ENCODE peak calls at places on chromosomes 13 and 19, in eight cellular contexts. O, S, B, Q, Y, J, C and W are unnamed samples.

GRCh38 chr19:42176649-42176989 is 40.9 kb downstream of the DEDD2 start:
- DNase-seq in Y (no peak), S (no peak), Q (no peak), O (no peak), B (no peak), C (no peak), J (no peak), W (no peak)

GRCh38 chr19:14473915-14474578 is 1.1 kb downstream of the PTGER1 start:
- DNase-seq in O (no peak), B (no peak), S (no peak), Q (no peak), C (no peak), Y (no peak), J (no peak), W (no peak)

GRCh38 chr13:45846681-45847080 is 4.9 kb downstream of the SIAH3 start:
- DNase-seq in S (no peak), O (no peak), C (no peak), B (no peak), Q (no peak), J (no peak), Y (no peak), W (no peak)

GRCh38 chr13:32595306-32595705 is 9.1 kb downstream of the PDS5B start:
- DNase-seq in O (no peak), S (no peak), C (no peak), J (peak), B (no peak), Q (no peak), Y (no peak), W (no peak)

GRCh38 chr19:14138576-14139265 is 2.3 kb upstream of the ASF1B start:
- DNase-seq in Q (peak), C (no peak), O (no peak), B (no peak), Y (no peak), J (peak), S (no peak), W (no peak)

GRCh38 chr19:35125270-35125717 is 9.6 kb downstream of the LGI4 start:
- DNase-seq in B (no peak), Y (no peak), C (no peak), J (no peak), O (no peak), S (no peak), Q (no peak), W (no peak)

GRCh38 chr13:98998831-98999634 is 21.2 kb upstream of the DOCK9 start:
- DNase-seq in J (no peak), B (peak), Q (no peak), C (no peak), S (peak), Y (no peak), O (no peak), W (no peak)

GRCh38 chr19:4352701-4353121 is 9.3 kb downstream of the MPND start:
- DNase-seq in O (peak), J (peak), S (peak), B (peak), Q (peak), Y (peak), C (no peak), W (no peak)

GRCh38 chr13:36531746-36532486 is 99.6 kb downstream of the CCNA1 start:
- DNase-seq in B (peak), J (no peak), S (no peak), Q (peak), Y (no peak), O (no peak), C (no peak), W (no peak)

GRCh38 chr19:4878491-4878968 is 11.1 kb upstream of the PLIN3 start:
- DNase-seq in Q (no peak), O (no peak), J (no peak), S (peak), C (no peak), B (no peak), Y (peak), W (no peak)

GRCh38 chr13:36536546-36536945 is 104.3 kb downstream of the CCNA1 start:
- DNase-seq in Y (no peak), Q (no peak), C (no peak), S (no peak), J (no peak), B (no peak), O (no peak), W (no peak)

GRCh38 chr13:75685239-75685697 is 49.1 kb downstream of the LMO7 start:
- DNase-seq in Y (no peak), J (peak), S (peak), C (peak), O (no peak), Q (peak), B (peak), W (no peak)

GRCh38 chr19:4814625-4815425 is 16.7 kb downstream of the TICAM1 start:
- DNase-seq in Q (no peak), J (peak), Y (no peak), C (peak), S (no peak), O (no peak), B (peak), W (no peak)

GRCh38 chr19:6616011-6616410 is 25.1 kb upstream of the CD70 start:
- DNase-seq in S (peak), B (peak), J (no peak), Q (peak), C (no peak), Y (no peak), O (no peak), W (no peak)

GRCh38 chr13:101397742-101398141 is 18.6 kb downstream of the NALCN start:
- DNase-seq in B (peak), Y (no peak), C (peak), Q (peak), S (no peak), O (no peak), J (peak), W (no peak)

GRCh38 chr19:1411255-1412191 is 4.1 kb downstream of the DAZAP1 start:
- DNase-seq in S (peak), B (peak), J (peak), C (no peak), Q (no peak), Y (peak), O (no peak), W (peak)

GRCh38 chr13:97278395-97279078 is 56.4 kb downstream of the MBNL2 start:
- DNase-seq in S (no peak), C (no peak), J (no peak), Q (peak), B (peak), Y (no peak), O (no peak), W (no peak)

GRCh38 chr19:47511128-47511517 is 3.7 kb downstream of the NAPA start:
- DNase-seq in Y (no peak), Q (no peak), B (no peak), O (no peak), C (no peak), S (no peak), J (no peak), W (no peak)

GRCh38 chr13:51286135-51287002 is 53.1 kb upstream of the SERPINE3 start:
- DNase-seq in J (peak), B (peak), Y (peak), Q (peak), S (peak), O (peak), C (peak), W (no peak)

DNA sequence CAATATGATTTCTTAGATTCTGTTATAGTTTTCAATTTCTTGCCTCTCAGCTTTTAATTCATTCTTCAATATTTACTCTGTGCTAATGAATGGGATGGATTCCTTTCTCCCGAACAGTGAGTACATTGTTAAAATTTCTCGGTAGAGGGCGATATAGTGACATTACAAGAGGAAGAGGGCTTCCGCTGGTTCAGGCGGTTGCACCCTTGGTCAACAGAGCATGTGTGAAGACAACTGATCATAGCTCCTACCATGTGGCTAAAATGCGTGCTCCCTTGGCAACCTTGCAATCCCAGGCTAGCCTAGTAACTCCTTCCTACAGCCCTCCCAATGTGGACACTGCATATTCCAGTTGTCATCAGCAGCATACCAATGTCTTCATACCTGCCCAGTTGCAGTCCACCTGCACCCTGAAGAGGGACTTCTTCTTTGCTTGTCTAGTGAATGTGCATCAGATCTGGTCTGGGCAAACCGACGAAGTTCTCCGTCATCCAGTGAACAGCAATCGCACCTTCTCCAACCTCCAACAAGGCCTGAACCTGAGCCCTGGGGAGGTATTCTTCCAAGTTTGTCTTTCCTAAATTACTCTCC is 653.0 kb upstream of the GPC6 start:
- DNase-seq in C (no peak), Y (no peak), J (peak), B (peak), S (no peak), Q (peak), O (no peak), W (no peak)
- TF ChIP-seq CTCF in C (peak), Y (no peak), J (peak), B (no peak), S (no peak), Q (peak), O (peak), W (peak)

DNA sequence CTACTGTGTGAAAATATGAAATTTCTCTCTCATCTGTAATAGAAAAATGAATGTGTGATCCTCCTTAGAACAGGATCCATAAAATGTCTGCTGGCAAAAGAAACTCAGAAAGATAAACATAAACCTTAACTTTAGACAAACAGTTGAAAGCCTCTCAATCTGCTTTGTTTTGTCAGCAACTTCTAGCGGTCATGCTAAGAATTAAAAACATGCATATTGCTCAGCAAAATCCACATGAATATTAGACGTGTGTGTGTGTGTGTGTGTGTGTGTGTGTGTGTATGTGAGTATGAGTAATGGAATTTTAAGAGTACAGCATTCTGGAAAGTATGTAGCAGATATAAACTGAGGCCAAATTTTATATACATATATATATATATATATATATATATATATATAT is 1779.2 kb upstream of the MIR17HG start:
- DNase-seq in Y (no peak), J (no peak), O (no peak), C (no peak), S (no peak), B (no peak), Q (peak), W (no peak)
- TF ChIP-seq CTCF in Y (no peak), J (no peak), O (peak), C (no peak), S (no peak), B (no peak), Q (no peak), W (no peak)

GRCh38 chr13:38228322-38228721 is 121.3 kb upstream of the UFM1 start:
- DNase-seq in J (no peak), S (no peak), B (no peak), C (no peak), Q (no peak), O (no peak), Y (no peak), W (no peak)

GRCh38 chr13:38226496-38226895 is 123.2 kb upstream of the UFM1 start:
- DNase-seq in B (no peak), J (no peak), S (no peak), C (no peak), O (no peak), Y (no peak), Q (no peak), W (no peak)

DNA sequence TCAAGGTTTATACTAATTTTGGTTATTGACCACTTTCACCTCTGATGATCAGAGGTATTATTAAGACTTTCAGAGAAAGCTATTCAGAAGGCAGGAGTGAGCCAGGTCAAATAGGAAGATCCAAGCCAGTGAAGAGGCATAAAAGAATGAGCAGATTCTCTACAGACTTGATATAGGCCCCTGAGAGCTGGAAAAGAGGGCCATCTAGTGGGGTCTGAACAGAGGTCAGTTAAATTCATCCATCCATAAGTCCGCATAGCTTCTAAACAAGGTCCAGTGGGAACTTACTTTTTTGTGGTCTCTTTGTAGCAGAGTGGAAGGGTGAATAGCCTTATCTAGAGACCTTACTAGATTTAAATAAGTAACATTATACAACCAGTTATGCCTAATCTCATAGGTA is 126.6 kb upstream of the UFM1 start:
- DNase-seq in B (peak), S (peak), Y (no peak), Q (peak), C (no peak), O (no peak), J (peak), W (no peak)
- TF ChIP-seq CTCF in B (peak), S (no peak), Y (no peak), Q (peak), C (peak), O (peak), J (no peak), W (peak)

GRCh38 chr19:10654610-10655456 is 687 bp downstream of the ILF3 start:
- DNase-seq in B (peak), S (peak), Q (no peak), C (no peak), O (no peak), J (no peak), Y (no peak), W (no peak)

GRCh38 chr19:10651821-10652220 is 2.3 kb upstream of the ILF3 start:
- DNase-seq in C (no peak), Q (no peak), Y (no peak), J (no peak), B (no peak), S (no peak), O (no peak), W (no peak)

GRCh38 chr19:10655457-10656312 is 1.5 kb downstream of the ILF3 start:
- DNase-seq in Y (no peak), J (peak), O (no peak), B (peak), C (no peak), S (no peak), Q (peak), W (no peak)

GRCh38 chr19:10653482-10653731 is 739 bp upstream of the ILF3 start:
- DNase-seq in Q (no peak), S (no peak), C (no peak), Y (no peak), B (no peak), J (no peak), O (no peak), W (no peak)

GRCh38 chr19:10653732-10654609 is at the start of gene ILF3:
- DNase-seq in O (peak), Q (peak), S (peak), Y (peak), B (peak), J (peak), C (peak), W (peak)
- TF ChIP-seq CTCF in O (no peak), Q (no peak), S (no peak), Y (no peak), B (no peak), J (no peak), C (no peak), W (no peak)

GRCh38 chr19:45082170-45082569 is 3.1 kb downstream of the GEMIN7 start:
- DNase-seq in S (no peak), C (no peak), O (no peak), Y (no peak), Q (no peak), B (no peak), J (no peak), W (no peak)

GRCh38 chr19:45078390-45079062 is 534 bp upstream of the GEMIN7 start:
- DNase-seq in S (no peak), Q (no peak), B (no peak), O (no peak), J (no peak), Y (no peak), C (no peak), W (no peak)

GRCh38 chr19:45076851-45077730 is 813 bp upstream of the ZNF296 start:
- DNase-seq in B (no peak), S (no peak), Q (no peak), Y (no peak), J (no peak), C (no peak), O (no peak), W (no peak)

GRCh38 chr19:45079911-45080469 is 930 bp downstream of the GEMIN7 start:
- DNase-seq in Y (no peak), C (no peak), S (peak), B (no peak), O (no peak), Q (no peak), J (no peak), W (no peak)

GRCh38 chr19:45079063-45079910 is at the start of gene GEMIN7:
- DNase-seq in B (peak), Y (peak), C (no peak), Q (peak), J (peak), O (peak), S (peak), W (no peak)
- TF ChIP-seq CTCF in B (no peak), Y (no peak), C (no peak), Q (peak), J (peak), O (peak), S (no peak), W (no peak)

DNA sequence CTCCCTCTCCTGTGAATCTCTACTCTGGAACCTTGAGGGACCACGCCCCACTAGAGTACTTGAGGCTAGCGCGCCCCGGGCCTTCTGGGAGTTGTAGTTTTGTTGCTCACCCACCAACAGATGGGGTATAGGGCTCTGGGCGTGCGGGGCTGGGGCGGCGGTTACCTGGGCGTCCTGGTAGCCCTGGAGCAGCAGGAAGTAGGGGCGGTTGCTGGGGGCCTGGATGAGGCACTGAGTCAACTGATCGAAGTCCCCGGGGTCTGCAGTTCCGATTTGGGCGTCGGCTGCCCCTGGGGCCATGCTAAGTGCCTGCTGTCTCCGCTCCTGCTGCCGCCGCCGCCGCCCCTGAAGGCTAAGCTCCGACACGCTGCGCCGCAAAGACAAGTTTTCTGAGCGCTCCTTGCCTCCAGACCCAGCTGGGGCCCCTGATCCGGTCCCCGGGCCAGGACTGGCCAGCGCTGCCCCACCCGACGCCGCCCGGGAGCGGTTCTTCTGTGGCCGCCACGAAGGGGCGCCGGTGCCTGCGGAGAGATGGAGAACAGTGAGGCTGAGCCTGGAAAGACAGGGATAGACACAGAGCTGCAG is 5.3 kb downstream of the RASIP1 start:
- DNase-seq in J (no peak), C (no peak), Y (no peak), Q (peak), B (no peak), S (no peak), O (no peak), W (no peak)
- TF ChIP-seq CTCF in J (no peak), C (no peak), Y (no peak), Q (no peak), B (no peak), S (no peak), O (no peak), W (no peak)

GRCh38 chr13:30362005-30362788 is 54.8 kb upstream of the KATNAL1 start:
- DNase-seq in S (no peak), Y (no peak), C (no peak), J (no peak), Q (no peak), B (no peak), O (no peak), W (no peak)
- TF ChIP-seq CTCF in S (no peak), Y (no peak), C (no peak), J (no peak), Q (no peak), B (no peak), O (no peak), W (no peak)

GRCh38 chr19:52296773-52297600 is at the start of gene ZNF480:
- DNase-seq in Y (peak), B (peak), C (peak), J (peak), S (peak), Q (peak), O (peak), W (peak)
- TF ChIP-seq CTCF in Y (no peak), B (no peak), C (peak), J (peak), S (no peak), Q (peak), O (peak), W (peak)

DNA sequence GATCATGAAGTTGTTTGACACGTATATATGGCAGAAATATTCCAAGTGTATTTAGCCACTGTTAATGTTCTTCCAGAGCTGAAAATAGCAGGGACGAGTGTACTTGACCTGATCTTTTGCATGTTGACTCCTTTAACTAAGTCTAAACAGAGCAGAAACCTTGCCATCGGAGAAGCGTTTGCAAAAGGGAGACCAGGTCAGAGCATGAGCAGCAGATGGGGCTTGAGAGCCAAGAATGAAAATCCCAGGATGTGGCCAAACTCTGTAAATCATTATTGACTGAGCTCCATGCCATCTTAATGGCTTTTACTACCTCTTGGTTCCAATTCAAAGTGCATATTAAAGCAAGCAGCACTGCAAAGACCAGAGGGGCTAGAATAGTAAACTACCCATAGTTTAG is 55.5 kb downstream of the FAM216B start:
- DNase-seq in J (peak), O (no peak), Q (peak), C (no peak), S (no peak), Y (no peak), B (peak), W (no peak)
- TF ChIP-seq CTCF in J (peak), O (peak), Q (peak), C (peak), S (no peak), Y (no peak), B (peak), W (peak)